ENCODE peak calls at places on chromosomes 6 and 20, in seven cellular contexts. One of them, this sample, is unnamed. For H3K4me1, the result is how much of the 10 kb centered on the place peaks cover.

GRCh38 chr20:25237610-25238318 is 10.1 kb upstream of the PYGB start:
- DNase-seq in psoas muscle: peak
- DNase-seq in OCI-LY7: no peak
- DNase-seq in mucosa of descending colon: peak
- DNase-seq in IMR-90: peak
- DNase-seq in neural progenitor cell: no peak
- DNase-seq in body of pancreas: no peak
- DNase-seq in this sample: peak

GRCh38 chr6:122648726-122649125 is 38.5 kb downstream of the PKIB start:
- DNase-seq in body of pancreas: no peak
- DNase-seq in mucosa of descending colon: no peak
- DNase-seq in OCI-LY7: no peak
- DNase-seq in IMR-90: no peak
- DNase-seq in psoas muscle: no peak
- DNase-seq in neural progenitor cell: no peak
- DNase-seq in this sample: no peak

GRCh38 chr20:6299451-6299850 is 176.6 kb upstream of the FERMT1 start:
- DNase-seq in OCI-LY7: no peak
- DNase-seq in body of pancreas: no peak
- DNase-seq in psoas muscle: no peak
- DNase-seq in mucosa of descending colon: no peak
- DNase-seq in neural progenitor cell: no peak
- DNase-seq in IMR-90: no peak
- DNase-seq in this sample: no peak

GRCh38 chr6:138161434-138162103 is at the start of gene ARFGEF3:
- DNase-seq in neural progenitor cell: peak
- DNase-seq in mucosa of descending colon: peak
- DNase-seq in psoas muscle: peak
- DNase-seq in body of pancreas: peak
- DNase-seq in OCI-LY7: no peak
- DNase-seq in IMR-90: peak
- DNase-seq in this sample: no peak

GRCh38 chr6:113011389-113011788 is 664.3 kb downstream of the RFPL4B start:
- DNase-seq in body of pancreas: no peak
- DNase-seq in psoas muscle: no peak
- DNase-seq in mucosa of descending colon: no peak
- DNase-seq in neural progenitor cell: no peak
- DNase-seq in OCI-LY7: no peak
- DNase-seq in IMR-90: no peak
- DNase-seq in this sample: no peak

GRCh38 chr6:143055213-143055612 is 5.5 kb upstream of the AIG1 start:
- DNase-seq in mucosa of descending colon: no peak
- DNase-seq in OCI-LY7: no peak
- DNase-seq in neural progenitor cell: no peak
- DNase-seq in body of pancreas: no peak
- DNase-seq in psoas muscle: no peak
- DNase-seq in IMR-90: no peak
- DNase-seq in this sample: no peak

GRCh38 chr6:147621280-147621679 is 112.8 kb downstream of the SAMD5 start:
- DNase-seq in neural progenitor cell: no peak
- DNase-seq in body of pancreas: no peak
- DNase-seq in IMR-90: peak
- DNase-seq in mucosa of descending colon: no peak
- DNase-seq in psoas muscle: peak
- DNase-seq in OCI-LY7: no peak
- DNase-seq in this sample: no peak

GRCh38 chr6:84728602-84729001 is 35.8 kb downstream of the TBX18 start:
- DNase-seq in IMR-90: peak
- DNase-seq in psoas muscle: no peak
- DNase-seq in neural progenitor cell: peak
- DNase-seq in body of pancreas: no peak
- DNase-seq in mucosa of descending colon: no peak
- DNase-seq in OCI-LY7: peak
- DNase-seq in this sample: no peak

GRCh38 chr6:116511424-116512131 is at the start of gene CALHM5:
- DNase-seq in mucosa of descending colon: no peak
- DNase-seq in body of pancreas: no peak
- DNase-seq in neural progenitor cell: peak
- DNase-seq in psoas muscle: peak
- DNase-seq in OCI-LY7: no peak
- DNase-seq in IMR-90: peak
- DNase-seq in this sample: no peak

GRCh38 chr6:35477028-35477427 is 8.8 kb downstream of the RPL10A start:
- DNase-seq in neural progenitor cell: no peak
- DNase-seq in mucosa of descending colon: no peak
- DNase-seq in psoas muscle: no peak
- DNase-seq in body of pancreas: no peak
- DNase-seq in IMR-90: no peak
- DNase-seq in OCI-LY7: no peak
- DNase-seq in this sample: no peak

GRCh38 chr6:134177753-134178229 is 125.4 kb upstream of the SLC2A12 start:
- DNase-seq in body of pancreas: no peak
- DNase-seq in OCI-LY7: no peak
- DNase-seq in IMR-90: peak
- DNase-seq in mucosa of descending colon: no peak
- DNase-seq in psoas muscle: no peak
- DNase-seq in neural progenitor cell: no peak
- DNase-seq in this sample: no peak

GRCh38 chr6:24581084-24581669 is 64.8 kb downstream of the KIAA0319 start:
- DNase-seq in neural progenitor cell: peak
- DNase-seq in mucosa of descending colon: peak
- DNase-seq in body of pancreas: peak
- DNase-seq in psoas muscle: peak
- DNase-seq in IMR-90: peak
- DNase-seq in OCI-LY7: peak
- DNase-seq in this sample: peak

GRCh38 chr6:63507096-63507495 is 65.2 kb upstream of the LOC128125822 start:
- DNase-seq in psoas muscle: no peak
- DNase-seq in neural progenitor cell: no peak
- DNase-seq in IMR-90: no peak
- DNase-seq in body of pancreas: no peak
- DNase-seq in OCI-LY7: no peak
- DNase-seq in mucosa of descending colon: no peak
- DNase-seq in this sample: no peak
- TF ChIP-seq CTCF in psoas muscle: no peak
- TF ChIP-seq CTCF in neural progenitor cell: no peak
- TF ChIP-seq CTCF in IMR-90: no peak
- TF ChIP-seq CTCF in body of pancreas: no peak
- TF ChIP-seq CTCF in OCI-LY7: peak
- TF ChIP-seq CTCF in mucosa of descending colon: no peak
- TF ChIP-seq CTCF in this sample: no peak

GRCh38 chr6:131954775-131955107 is 3.6 kb upstream of the CCN2 start:
- DNase-seq in mucosa of descending colon: peak
- DNase-seq in IMR-90: peak
- DNase-seq in body of pancreas: peak
- DNase-seq in OCI-LY7: no peak
- DNase-seq in neural progenitor cell: no peak
- DNase-seq in psoas muscle: no peak
- DNase-seq in this sample: peak
- H3K4me1 ChIP-seq in mucosa of descending colon: under half
- H3K4me1 ChIP-seq in IMR-90: under half
- H3K4me1 ChIP-seq in body of pancreas: under half
- H3K4me1 ChIP-seq in OCI-LY7: under half
- H3K4me1 ChIP-seq in neural progenitor cell: under half
- H3K4me1 ChIP-seq in psoas muscle: under half
- H3K4me1 ChIP-seq in this sample: under half

GRCh38 chr6:119727504-119728219 is 378.1 kb upstream of the MAN1A1 start:
- DNase-seq in neural progenitor cell: no peak
- DNase-seq in mucosa of descending colon: peak
- DNase-seq in OCI-LY7: peak
- DNase-seq in psoas muscle: no peak
- DNase-seq in body of pancreas: peak
- DNase-seq in IMR-90: no peak
- DNase-seq in this sample: no peak
- TF ChIP-seq CTCF in neural progenitor cell: no peak
- TF ChIP-seq CTCF in mucosa of descending colon: no peak
- TF ChIP-seq CTCF in OCI-LY7: peak
- TF ChIP-seq CTCF in psoas muscle: no peak
- TF ChIP-seq CTCF in body of pancreas: no peak
- TF ChIP-seq CTCF in IMR-90: no peak
- TF ChIP-seq CTCF in this sample: no peak

GRCh38 chr6:159116343-159116742 is 52.9 kb upstream of the FNDC1 start:
- DNase-seq in body of pancreas: no peak
- DNase-seq in IMR-90: no peak
- DNase-seq in psoas muscle: no peak
- DNase-seq in OCI-LY7: peak
- DNase-seq in neural progenitor cell: no peak
- DNase-seq in mucosa of descending colon: no peak
- DNase-seq in this sample: no peak
- H3K4me1 ChIP-seq in body of pancreas: under half
- H3K4me1 ChIP-seq in IMR-90: under half
- H3K4me1 ChIP-seq in psoas muscle: under half
- H3K4me1 ChIP-seq in OCI-LY7: half or more
- H3K4me1 ChIP-seq in neural progenitor cell: under half
- H3K4me1 ChIP-seq in mucosa of descending colon: under half
- H3K4me1 ChIP-seq in this sample: under half

DNA sequence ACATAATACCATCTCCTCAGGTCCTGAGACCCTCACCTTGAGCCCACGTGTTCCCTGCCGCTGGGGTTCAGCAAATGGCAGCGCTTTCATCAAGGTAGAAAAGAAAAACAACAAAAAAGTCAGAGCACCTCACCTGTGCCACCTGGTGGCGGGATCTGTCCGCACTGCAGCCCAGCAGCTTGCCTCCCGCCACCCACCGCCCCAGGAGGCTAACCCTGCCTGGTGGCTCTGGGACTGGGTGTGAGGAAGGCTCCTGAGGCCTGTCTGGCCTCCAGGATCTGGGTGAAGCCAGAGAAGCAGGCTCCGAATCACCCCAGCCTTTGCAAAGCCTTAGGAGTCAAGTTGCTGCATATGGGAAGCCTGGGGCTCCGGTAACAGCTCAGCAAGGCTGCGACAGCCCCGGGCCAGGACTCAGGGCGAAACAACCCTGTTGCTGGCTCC is 270.8 kb downstream of the BMP7 start:
- DNase-seq in neural progenitor cell: peak
- DNase-seq in psoas muscle: no peak
- DNase-seq in mucosa of descending colon: no peak
- DNase-seq in body of pancreas: peak
- DNase-seq in IMR-90: no peak
- DNase-seq in OCI-LY7: peak
- DNase-seq in this sample: no peak
- TF ChIP-seq CTCF in neural progenitor cell: peak
- TF ChIP-seq CTCF in psoas muscle: peak
- TF ChIP-seq CTCF in mucosa of descending colon: no peak
- TF ChIP-seq CTCF in body of pancreas: no peak
- TF ChIP-seq CTCF in IMR-90: peak
- TF ChIP-seq CTCF in OCI-LY7: peak
- TF ChIP-seq CTCF in this sample: no peak

GRCh38 chr20:32767418-32768198 is 5.4 kb downstream of the DNMT3B start:
- DNase-seq in mucosa of descending colon: no peak
- DNase-seq in OCI-LY7: no peak
- DNase-seq in body of pancreas: no peak
- DNase-seq in neural progenitor cell: no peak
- DNase-seq in psoas muscle: no peak
- DNase-seq in IMR-90: no peak
- DNase-seq in this sample: no peak
- H3K4me1 ChIP-seq in mucosa of descending colon: under half
- H3K4me1 ChIP-seq in OCI-LY7: under half
- H3K4me1 ChIP-seq in body of pancreas: under half
- H3K4me1 ChIP-seq in neural progenitor cell: under half
- H3K4me1 ChIP-seq in psoas muscle: under half
- H3K4me1 ChIP-seq in IMR-90: under half
- H3K4me1 ChIP-seq in this sample: under half

DNA sequence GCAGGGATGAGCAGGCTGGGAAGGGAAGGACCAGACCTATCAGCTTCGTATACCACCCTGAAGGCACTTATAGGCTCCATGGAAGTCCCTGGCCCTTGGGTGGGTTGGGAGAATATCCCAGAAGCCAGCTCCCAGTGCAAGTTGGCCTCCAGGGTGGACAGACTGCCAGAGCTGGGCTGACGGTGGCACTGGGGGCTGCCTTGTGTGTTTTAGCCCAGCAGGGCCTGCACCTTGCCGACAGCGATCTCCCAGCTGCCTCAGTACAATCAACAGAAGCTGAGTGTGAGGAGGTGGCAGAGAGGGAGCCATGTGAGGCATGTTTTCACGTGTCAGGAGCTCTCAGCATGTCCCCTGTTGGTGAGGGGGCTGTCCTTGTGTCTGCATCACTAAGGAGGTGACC is 159.5 kb downstream of the VEGFA start:
- DNase-seq in neural progenitor cell: no peak
- DNase-seq in body of pancreas: no peak
- DNase-seq in IMR-90: no peak
- DNase-seq in OCI-LY7: no peak
- DNase-seq in psoas muscle: no peak
- DNase-seq in mucosa of descending colon: no peak
- DNase-seq in this sample: no peak
- TF ChIP-seq CTCF in neural progenitor cell: no peak
- TF ChIP-seq CTCF in body of pancreas: no peak
- TF ChIP-seq CTCF in IMR-90: no peak
- TF ChIP-seq CTCF in OCI-LY7: no peak
- TF ChIP-seq CTCF in psoas muscle: no peak
- TF ChIP-seq CTCF in mucosa of descending colon: no peak
- TF ChIP-seq CTCF in this sample: no peak

GRCh38 chr6:156873654-156874380 is 96.6 kb downstream of the ARID1B start:
- DNase-seq in mucosa of descending colon: no peak
- DNase-seq in body of pancreas: no peak
- DNase-seq in OCI-LY7: no peak
- DNase-seq in psoas muscle: no peak
- DNase-seq in neural progenitor cell: no peak
- DNase-seq in IMR-90: no peak
- DNase-seq in this sample: no peak
- H3K4me1 ChIP-seq in mucosa of descending colon: under half
- H3K4me1 ChIP-seq in body of pancreas: under half
- H3K4me1 ChIP-seq in OCI-LY7: under half
- H3K4me1 ChIP-seq in psoas muscle: half or more
- H3K4me1 ChIP-seq in neural progenitor cell: under half
- H3K4me1 ChIP-seq in IMR-90: under half
- H3K4me1 ChIP-seq in this sample: under half

GRCh38 chr6:5025911-5026819 is 22.3 kb upstream of the RPP40 start:
- DNase-seq in body of pancreas: peak
- DNase-seq in mucosa of descending colon: peak
- DNase-seq in neural progenitor cell: peak
- DNase-seq in IMR-90: peak
- DNase-seq in OCI-LY7: no peak
- DNase-seq in psoas muscle: peak
- DNase-seq in this sample: no peak
- TF ChIP-seq CTCF in body of pancreas: no peak
- TF ChIP-seq CTCF in mucosa of descending colon: no peak
- TF ChIP-seq CTCF in neural progenitor cell: peak
- TF ChIP-seq CTCF in IMR-90: no peak
- TF ChIP-seq CTCF in OCI-LY7: no peak
- TF ChIP-seq CTCF in psoas muscle: no peak
- TF ChIP-seq CTCF in this sample: no peak